ENCODE peak calls at places on chromosomes 11 and 22, in four cellular contexts. Y is right lobe of liver, B is colonic mucosa, U is neural progenitor cell. I is an unnamed sample.

GRCh38 chr22:36464715-36465231 is 16.7 kb downstream of the TXN2 start:
- DNase-seq in Y (no peak), B (no peak), U (no peak), I (no peak)

GRCh38 chr11:19868281-19868821 is 155.7 kb downstream of the NAV2 start:
- DNase-seq in Y (peak), B (no peak), U (no peak), I (no peak)

GRCh38 chr22:46429327-46429853 is 93.9 kb downstream of the TRMU start:
- DNase-seq in Y (no peak), B (peak), U (no peak), I (no peak)

GRCh38 chr11:58391879-58392278 is 14.8 kb downstream of the OR5B3 start:
- DNase-seq in Y (no peak), B (no peak), U (no peak), I (no peak)

GRCh38 chr22:23110922-23111527 is 30.8 kb downstream of the RSPH14 start:
- DNase-seq in Y (no peak), B (no peak), U (no peak), I (no peak)

GRCh38 chr11:42992594-42992993 is 319.2 kb upstream of the API5 start:
- DNase-seq in Y (no peak), B (no peak), U (no peak), I (no peak)

GRCh38 chr11:17722000-17722643 is 2.8 kb downstream of the MYOD1 start:
- DNase-seq in Y (no peak), B (no peak), U (peak), I (no peak)

GRCh38 chr11:1448166-1448825 is 38.3 kb downstream of the MOB2 start:
- DNase-seq in Y (no peak), B (no peak), U (no peak), I (no peak)

GRCh38 chr11:9462172-9462799 is 1.5 kb downstream of the ZNF143 start:
- DNase-seq in Y (peak), B (no peak), U (peak), I (no peak)

GRCh38 chr11:95092549-95093324 is 3.1 kb downstream of the ENDOD1 start:
- DNase-seq in Y (no peak), B (peak), U (peak), I (no peak)

GRCh38 chr11:74696488-74696887 is 34.7 kb downstream of the CHRDL2 start:
- DNase-seq in Y (no peak), B (no peak), U (no peak), I (no peak)

GRCh38 chr11:86174101-86175046 is 70.2 kb upstream of the EED start:
- DNase-seq in Y (peak), B (no peak), U (no peak), I (no peak)

GRCh38 chr11:134199531-134199930 is 24.2 kb downstream of the NCAPD3 start:
- DNase-seq in Y (no peak), B (no peak), U (no peak), I (no peak)

GRCh38 chr11:117417856-117418255 is 90.2 kb downstream of the CEP164 start:
- DNase-seq in Y (no peak), B (no peak), U (no peak), I (no peak)

GRCh38 chr11:86484795-86485166 is 110.1 kb downstream of the CCDC81 start:
- DNase-seq in Y (no peak), B (no peak), U (no peak), I (no peak)

GRCh38 chr11:117766576-117766975 is 30.4 kb downstream of the DSCAML1 start:
- DNase-seq in Y (no peak), B (no peak), U (no peak), I (no peak)

GRCh38 chr11:126149759-126150236 is 61.7 kb downstream of the RPUSD4 start:
- DNase-seq in Y (no peak), B (no peak), U (no peak), I (no peak)

GRCh38 chr11:115226556-115226955 is 277.7 kb downstream of the CADM1 start:
- DNase-seq in Y (no peak), B (no peak), U (peak), I (no peak)

GRCh38 chr11:45082744-45083543 is 63.5 kb upstream of the PRDM11 start:
- DNase-seq in Y (no peak), B (no peak), U (no peak), I (no peak)

GRCh38 chr11:62432695-62433094 is 13.9 kb downstream of the SCGB1A1 start:
- DNase-seq in Y (peak), B (no peak), U (no peak), I (no peak)

GRCh38 chr11:11569936-11570491 is 51.8 kb downstream of the GALNT18 start:
- DNase-seq in Y (peak), B (peak), U (no peak), I (no peak)

GRCh38 chr11:2210366-2211112 is 38.9 kb upstream of the TH start:
- DNase-seq in Y (peak), B (peak), U (no peak), I (no peak)

GRCh38 chr11:16997624-16998023 is 16.6 kb downstream of the PLEKHA7 start:
- DNase-seq in Y (peak), B (peak), U (no peak), I (no peak)

GRCh38 chr11:6875761-6876160 is 664 bp upstream of the OR10A4 start:
- DNase-seq in Y (no peak), B (no peak), U (no peak), I (no peak)

GRCh38 chr11:57237204-57237681 is at the start of gene APLNR:
- DNase-seq in Y (no peak), B (no peak), U (peak), I (no peak)

GRCh38 chr22:36644333-36644757 is 59.2 kb downstream of the CACNG2 start:
- DNase-seq in Y (no peak), B (peak), U (peak), I (no peak)

GRCh38 chr11:112268406-112268805 is 7.7 kb upstream of the PLET1 start:
- DNase-seq in Y (no peak), B (no peak), U (no peak), I (no peak)

I was measured in SIG-M5.